ENCODE peak calls at places on chromosome 4, in five cellular contexts. R is activated CD4-positive, alpha-beta T cell treated with anti-CD3 and anti-CD28 coated beads, Interleukin-2, amount 50 U/mL, for 1 hour; A is AG10803; F is WTC11; U is heart right ventricle. Y is an unnamed sample.
A peak's percentile ranks its signal among the peaks of the same experiment; 100 is the strongest.

GRCh38 chr4:3442959-3443749 is 1.4 kb downstream of the HGFAC start:
- DNase-seq in U (peak; percentile 54), R (peak; percentile 66), F (peak; percentile 77), A (peak; percentile 8), Y (peak; percentile 61)

GRCh38 chr4:154822775-154823174 is 41.7 kb downstream of the RBM46 start:
- DNase-seq in A (peak; percentile 86), F (no peak), R (no peak), U (no peak), Y (peak; percentile 77)

GRCh38 chr4:37762294-37763163 is 64.0 kb upstream of the PGM2 start:
- DNase-seq in R (no peak), A (no peak), U (no peak), F (peak; percentile 20), Y (peak; percentile 49)

GRCh38 chr4:74481891-74482609 is 37.1 kb downstream of the AREG start:
- DNase-seq in U (no peak), R (no peak), F (no peak), A (no peak), Y (no peak)

GRCh38 chr4:138406881-138407280 is 164.7 kb upstream of the SLC7A11 start:
- DNase-seq in R (no peak), F (no peak), A (peak; percentile 47), U (no peak), Y (peak; percentile 19)

GRCh38 chr4:185143596-185143969 is 517 bp downstream of the SLC25A4 start:
- DNase-seq in R (peak; percentile 19), F (no peak), U (peak; percentile 72), A (peak; percentile 11), Y (peak; percentile 51)

GRCh38 chr4:107977482-107977881 is 12.2 kb upstream of the HADH start:
- DNase-seq in U (no peak), A (no peak), F (no peak), R (no peak), Y (no peak)

GRCh38 chr4:169619518-169619957 is 840 bp upstream of the CLCN3 start:
- DNase-seq in U (no peak), R (peak; percentile 40), F (peak; percentile 25), A (peak; percentile 37), Y (peak; percentile 43)

GRCh38 chr4:39541987-39542632 is 14.9 kb upstream of the UGDH start:
- DNase-seq in A (no peak), R (no peak), F (no peak), U (no peak), Y (peak; percentile 37)

GRCh38 chr4:85555210-85555609 is 80.3 kb downstream of the ARHGAP24 start:
- DNase-seq in A (peak; percentile 21), R (no peak), U (no peak), F (no peak), Y (peak; percentile 20)

GRCh38 chr4:80336582-80336981 is 1.1 kb downstream of the CFAP299 start:
- DNase-seq in R (no peak), U (no peak), F (peak; percentile 45), A (peak; percentile 25), Y (no peak)